ENCODE peak calls at places on chromosomes 4 and X, in five cellular contexts. One of them, this sample, is unnamed.

GRCh38 chrX:74449937-74450330 is 28.6 kb downstream of the SLC16A2 start:
- DNase-seq in epithelial cell of proximal tubule: peak
- DNase-seq in A549: no peak
- DNase-seq in tibial artery: no peak
- DNase-seq in prostate gland: no peak
- DNase-seq in this sample: no peak

GRCh38 chr4:113159901-113160545 is 110.6 kb downstream of the ANK2 start:
- DNase-seq in epithelial cell of proximal tubule: no peak
- DNase-seq in A549: no peak
- DNase-seq in tibial artery: no peak
- DNase-seq in prostate gland: no peak
- DNase-seq in this sample: no peak

GRCh38 chrX:30373951-30374350 is 64.8 kb upstream of the NR0B1 start:
- DNase-seq in epithelial cell of proximal tubule: peak
- DNase-seq in A549: no peak
- DNase-seq in tibial artery: no peak
- DNase-seq in prostate gland: no peak
- DNase-seq in this sample: no peak

GRCh38 chrX:6729581-6729980 is 194.7 kb upstream of the VCX3A start:
- DNase-seq in epithelial cell of proximal tubule: no peak
- DNase-seq in A549: no peak
- DNase-seq in tibial artery: no peak
- DNase-seq in prostate gland: no peak
- DNase-seq in this sample: no peak

GRCh38 chr4:124277691-124278090 is 434.8 kb downstream of the ANKRD50 start:
- DNase-seq in epithelial cell of proximal tubule: no peak
- DNase-seq in A549: no peak
- DNase-seq in tibial artery: no peak
- DNase-seq in prostate gland: no peak
- DNase-seq in this sample: no peak

GRCh38 chr4:136750898-136751297 is 781.4 kb downstream of the PCDH18 start:
- DNase-seq in epithelial cell of proximal tubule: no peak
- DNase-seq in A549: no peak
- DNase-seq in tibial artery: no peak
- DNase-seq in prostate gland: no peak
- DNase-seq in this sample: no peak

GRCh38 chr4:165301833-165302232 is 25.6 kb upstream of the MSMO1 start:
- DNase-seq in epithelial cell of proximal tubule: no peak
- DNase-seq in A549: no peak
- DNase-seq in tibial artery: no peak
- DNase-seq in prostate gland: no peak
- DNase-seq in this sample: no peak

GRCh38 chr4:99637174-99637573 is 20.5 kb downstream of the C4orf54 start:
- DNase-seq in epithelial cell of proximal tubule: no peak
- DNase-seq in A549: no peak
- DNase-seq in tibial artery: no peak
- DNase-seq in prostate gland: no peak
- DNase-seq in this sample: no peak

GRCh38 chr4:109629775-109630174 is 69.7 kb downstream of the MCUB start:
- DNase-seq in epithelial cell of proximal tubule: no peak
- DNase-seq in A549: no peak
- DNase-seq in tibial artery: no peak
- DNase-seq in prostate gland: no peak
- DNase-seq in this sample: no peak

GRCh38 chr4:89067407-89067806 is 10.4 kb upstream of the FAM13A start:
- DNase-seq in epithelial cell of proximal tubule: no peak
- DNase-seq in A549: no peak
- DNase-seq in tibial artery: no peak
- DNase-seq in prostate gland: no peak
- DNase-seq in this sample: no peak

GRCh38 chr4:17276821-17277220 is 235.1 kb downstream of the QDPR start:
- DNase-seq in epithelial cell of proximal tubule: no peak
- DNase-seq in A549: no peak
- DNase-seq in tibial artery: peak
- DNase-seq in prostate gland: no peak
- DNase-seq in this sample: no peak

GRCh38 chr4:104500452-104500851 is 5.8 kb upstream of the CXXC4 start:
- DNase-seq in epithelial cell of proximal tubule: no peak
- DNase-seq in A549: no peak
- DNase-seq in tibial artery: no peak
- DNase-seq in prostate gland: no peak
- DNase-seq in this sample: no peak

GRCh38 chr4:102683846-102684581 is 76.8 kb downstream of the MANBA start:
- DNase-seq in epithelial cell of proximal tubule: no peak
- DNase-seq in A549: no peak
- DNase-seq in tibial artery: no peak
- DNase-seq in prostate gland: no peak
- DNase-seq in this sample: no peak

GRCh38 chr4:8739820-8740665 is 131.6 kb downstream of the HMX1 start:
- DNase-seq in epithelial cell of proximal tubule: no peak
- DNase-seq in A549: no peak
- DNase-seq in tibial artery: no peak
- DNase-seq in prostate gland: no peak
- DNase-seq in this sample: no peak

GRCh38 chr4:52635560-52635959 is 23.5 kb downstream of the USP46 start:
- DNase-seq in epithelial cell of proximal tubule: no peak
- DNase-seq in A549: no peak
- DNase-seq in tibial artery: no peak
- DNase-seq in prostate gland: no peak
- DNase-seq in this sample: no peak

GRCh38 chr4:88533937-88534750 is 10.6 kb upstream of the PYURF start:
- DNase-seq in epithelial cell of proximal tubule: no peak
- DNase-seq in A549: no peak
- DNase-seq in tibial artery: no peak
- DNase-seq in prostate gland: no peak
- DNase-seq in this sample: no peak

GRCh38 chrX:139106111-139106510 is 394.6 kb upstream of the FGF13 start:
- DNase-seq in epithelial cell of proximal tubule: no peak
- DNase-seq in A549: no peak
- DNase-seq in tibial artery: no peak
- DNase-seq in prostate gland: no peak
- DNase-seq in this sample: no peak

GRCh38 chr4:8544741-8545438 is 35.3 kb upstream of the GPR78 start:
- DNase-seq in epithelial cell of proximal tubule: no peak
- DNase-seq in A549: no peak
- DNase-seq in tibial artery: no peak
- DNase-seq in prostate gland: no peak
- DNase-seq in this sample: no peak

GRCh38 chr4:141346144-141346543 is 125.4 kb downstream of the ZNF330 start:
- DNase-seq in epithelial cell of proximal tubule: no peak
- DNase-seq in A549: peak
- DNase-seq in tibial artery: no peak
- DNase-seq in prostate gland: no peak
- DNase-seq in this sample: peak

GRCh38 chr4:109424093-109424818 is 9.4 kb upstream of the SEC24B start:
- DNase-seq in epithelial cell of proximal tubule: no peak
- DNase-seq in A549: no peak
- DNase-seq in tibial artery: no peak
- DNase-seq in prostate gland: no peak
- DNase-seq in this sample: no peak

GRCh38 chr4:145001635-145002034 is 96.4 kb downstream of the ANAPC10 start:
- DNase-seq in epithelial cell of proximal tubule: no peak
- DNase-seq in A549: no peak
- DNase-seq in tibial artery: no peak
- DNase-seq in prostate gland: no peak
- DNase-seq in this sample: no peak

GRCh38 chr4:41258783-41259182 is 2.1 kb downstream of the UCHL1 start:
- DNase-seq in epithelial cell of proximal tubule: peak
- DNase-seq in A549: peak
- DNase-seq in tibial artery: no peak
- DNase-seq in prostate gland: peak
- DNase-seq in this sample: peak

GRCh38 chr4:156888762-156889161 is 82.8 kb downstream of the PDGFC start:
- DNase-seq in epithelial cell of proximal tubule: peak
- DNase-seq in A549: no peak
- DNase-seq in tibial artery: no peak
- DNase-seq in prostate gland: no peak
- DNase-seq in this sample: no peak

GRCh38 chr4:132557660-132558059 is 591.4 kb upstream of the PCDH10 start:
- DNase-seq in epithelial cell of proximal tubule: no peak
- DNase-seq in A549: no peak
- DNase-seq in tibial artery: no peak
- DNase-seq in prostate gland: no peak
- DNase-seq in this sample: no peak

DNA sequence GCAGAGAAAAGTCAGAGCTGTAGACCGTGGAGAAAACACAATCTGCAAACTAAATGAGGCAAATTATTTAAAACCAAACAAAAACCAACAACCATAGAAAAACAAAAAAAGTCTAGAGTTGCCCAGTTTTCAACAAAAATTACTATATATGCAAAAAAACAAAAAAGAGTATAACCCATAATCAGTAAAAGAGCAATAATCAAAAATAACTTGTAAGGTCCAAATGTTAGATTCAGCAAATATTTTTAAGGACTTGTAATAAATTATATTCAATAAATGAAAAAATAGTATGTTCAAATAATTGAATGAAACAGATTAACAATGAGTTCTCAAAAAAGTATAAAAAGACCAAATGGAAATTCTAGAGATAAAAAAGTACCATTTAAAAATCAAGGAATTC is 130.5 kb downstream of the LRBA start:
- DNase-seq in epithelial cell of proximal tubule: no peak
- DNase-seq in A549: no peak
- DNase-seq in tibial artery: no peak
- DNase-seq in prostate gland: no peak
- DNase-seq in this sample: no peak
- H3K4me3 ChIP-seq in epithelial cell of proximal tubule: no peak
- H3K4me3 ChIP-seq in A549: peak
- H3K4me3 ChIP-seq in tibial artery: no peak
- H3K4me3 ChIP-seq in prostate gland: no peak
- H3K4me3 ChIP-seq in this sample: no peak

GRCh38 chr4:116453127-116453526 is 632.2 kb downstream of the TRAM1L1 start:
- DNase-seq in epithelial cell of proximal tubule: no peak
- DNase-seq in A549: no peak
- DNase-seq in tibial artery: no peak
- DNase-seq in prostate gland: no peak
- DNase-seq in this sample: no peak
- H3K4me3 ChIP-seq in epithelial cell of proximal tubule: no peak
- H3K4me3 ChIP-seq in A549: no peak
- H3K4me3 ChIP-seq in tibial artery: no peak
- H3K4me3 ChIP-seq in prostate gland: no peak
- H3K4me3 ChIP-seq in this sample: no peak

GRCh38 chr4:185846550-185847210 is 34.7 kb upstream of the SORBS2 start:
- DNase-seq in epithelial cell of proximal tubule: no peak
- DNase-seq in A549: no peak
- DNase-seq in tibial artery: no peak
- DNase-seq in prostate gland: no peak
- DNase-seq in this sample: no peak

GRCh38 chr4:185849543-185850185 is 37.7 kb upstream of the SORBS2 start:
- DNase-seq in epithelial cell of proximal tubule: no peak
- DNase-seq in A549: no peak
- DNase-seq in tibial artery: peak
- DNase-seq in prostate gland: no peak
- DNase-seq in this sample: no peak

GRCh38 chr4:185845966-185846365 is 34.0 kb upstream of the SORBS2 start:
- DNase-seq in epithelial cell of proximal tubule: no peak
- DNase-seq in A549: no peak
- DNase-seq in tibial artery: no peak
- DNase-seq in prostate gland: no peak
- DNase-seq in this sample: no peak

DNA sequence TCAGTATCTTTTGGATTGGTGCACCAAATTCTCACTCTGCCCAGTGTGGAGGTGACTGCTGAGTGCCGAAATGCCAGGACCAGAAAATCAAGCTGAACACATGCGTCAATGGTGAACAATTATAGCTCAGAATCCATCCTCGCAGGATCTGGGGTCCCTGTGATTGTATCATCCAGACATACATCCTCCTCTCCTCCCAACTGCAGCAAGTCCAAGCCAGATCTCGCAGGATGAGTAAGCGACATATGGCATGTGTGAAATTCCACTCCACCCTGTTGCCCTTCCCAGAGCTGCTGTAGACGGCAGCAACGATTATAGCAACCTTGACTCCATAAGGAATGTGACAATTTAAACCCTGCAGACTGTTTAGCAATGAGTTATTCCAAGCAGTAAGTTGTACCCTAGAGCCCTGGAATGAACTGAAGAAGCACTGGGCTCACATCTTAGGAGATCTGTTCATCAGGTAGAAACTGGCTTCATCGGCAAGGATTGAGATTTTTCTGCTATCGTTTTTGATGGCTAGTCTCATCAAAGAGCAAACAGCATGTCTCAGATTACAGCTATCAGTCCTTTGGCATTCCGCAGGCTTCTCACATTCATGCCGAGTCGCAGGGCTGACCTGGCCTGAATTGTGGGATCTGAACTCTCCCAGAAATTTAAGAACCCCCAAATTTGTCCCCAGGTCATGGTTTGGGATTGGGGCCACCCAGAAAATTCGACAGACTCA is 35.5 kb upstream of the SORBS2 start:
- DNase-seq in epithelial cell of proximal tubule: no peak
- DNase-seq in A549: peak
- DNase-seq in tibial artery: no peak
- DNase-seq in prostate gland: no peak
- DNase-seq in this sample: no peak
- H3K4me3 ChIP-seq in epithelial cell of proximal tubule: no peak
- H3K4me3 ChIP-seq in A549: no peak
- H3K4me3 ChIP-seq in tibial artery: no peak
- H3K4me3 ChIP-seq in prostate gland: no peak
- H3K4me3 ChIP-seq in this sample: no peak

DNA sequence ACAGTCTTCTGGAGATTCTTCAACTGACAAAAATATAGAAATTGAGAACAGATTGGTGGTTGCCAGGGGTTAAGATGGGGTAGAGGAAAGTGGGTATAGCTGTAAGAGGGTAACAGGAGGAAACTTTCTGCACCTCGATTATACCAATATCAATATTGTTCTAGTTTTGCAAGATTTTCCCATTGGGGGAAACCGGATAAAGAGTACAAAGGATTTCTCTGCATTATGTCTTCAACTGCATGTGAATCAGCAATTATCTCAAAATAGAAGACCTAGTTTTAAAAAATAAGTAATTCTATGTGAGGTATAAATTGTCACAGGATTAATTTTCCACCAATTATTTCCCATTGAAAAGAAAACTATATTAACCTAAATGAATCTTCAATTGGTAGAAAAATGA is 65.7 kb downstream of the LRBA start:
- DNase-seq in epithelial cell of proximal tubule: no peak
- DNase-seq in A549: no peak
- DNase-seq in tibial artery: no peak
- DNase-seq in prostate gland: no peak
- DNase-seq in this sample: no peak
- H3K4me3 ChIP-seq in epithelial cell of proximal tubule: no peak
- H3K4me3 ChIP-seq in A549: no peak
- H3K4me3 ChIP-seq in tibial artery: no peak
- H3K4me3 ChIP-seq in prostate gland: no peak
- H3K4me3 ChIP-seq in this sample: no peak

GRCh38 chr4:86670298-86670697 is 76.2 kb downstream of the PTPN13 start:
- DNase-seq in epithelial cell of proximal tubule: no peak
- DNase-seq in A549: no peak
- DNase-seq in tibial artery: no peak
- DNase-seq in prostate gland: no peak
- DNase-seq in this sample: no peak
- H3K4me3 ChIP-seq in epithelial cell of proximal tubule: no peak
- H3K4me3 ChIP-seq in A549: no peak
- H3K4me3 ChIP-seq in tibial artery: no peak
- H3K4me3 ChIP-seq in prostate gland: no peak
- H3K4me3 ChIP-seq in this sample: no peak